ENCODE peak calls at places on chromosomes 12 and 14, in ten cellular contexts. F, G, R, D, U, E, O, P, B and J are unnamed samples. For H3K4me1, the result is how much of the 10 kb centered on the place peaks cover.

GRCh38 chr12:50164963-50165362 is 2.2 kb downstream of the CERS5 start:
- DNase-seq in F (no peak), G (no peak), R (no peak), D (no peak), U (no peak), E (no peak), O (no peak), P (no peak), B (no peak), J (no peak)

GRCh38 chr14:22689186-22689585 is 45.0 kb upstream of the OR6J1 start:
- DNase-seq in F (peak), G (no peak), R (no peak), D (no peak), U (peak), E (no peak), O (no peak), P (no peak), B (no peak), J (no peak)

GRCh38 chr14:75542585-75543091 is 20.4 kb downstream of the BATF start:
- DNase-seq in F (no peak), G (peak), R (peak), D (peak), U (no peak), E (peak), O (peak), P (peak), B (no peak), J (peak)

GRCh38 chr14:64465856-64466554 is 706 bp downstream of the AKAP5 start:
- DNase-seq in F (no peak), G (peak), R (no peak), D (no peak), U (peak), E (no peak), O (peak), P (no peak), B (peak), J (no peak)

GRCh38 chr14:32478027-32478426 is 148.9 kb downstream of the AKAP6 start:
- DNase-seq in F (no peak), G (no peak), R (no peak), D (no peak), U (no peak), E (no peak), O (no peak), P (no peak), B (no peak), J (no peak)

GRCh38 chr12:117063162-117063911 is 35.9 kb downstream of the TESC start:
- DNase-seq in F (no peak), G (no peak), R (no peak), D (peak), U (no peak), E (no peak), O (peak), P (no peak), B (no peak), J (no peak)

GRCh38 chr12:538731-539539 is 79.2 kb downstream of the B4GALNT3 start:
- DNase-seq in F (no peak), G (peak), R (no peak), D (no peak), U (peak), E (peak), O (peak), P (peak), B (no peak), J (peak)

GRCh38 chr12:68140576-68140975 is 19.0 kb downstream of the IFNG start:
- DNase-seq in F (no peak), G (no peak), R (no peak), D (no peak), U (no peak), E (no peak), O (no peak), P (no peak), B (no peak), J (no peak)

GRCh38 chr12:4584896-4585295 is 22.9 kb downstream of the DYRK4 start:
- DNase-seq in F (no peak), G (no peak), R (no peak), D (no peak), U (no peak), E (no peak), O (no peak), P (no peak), B (no peak), J (no peak)

GRCh38 chr12:124115496-124115895 is 142.5 kb downstream of the ZNF664 start:
- DNase-seq in F (no peak), G (no peak), R (no peak), D (no peak), U (no peak), E (no peak), O (no peak), P (no peak), B (no peak), J (no peak)

GRCh38 chr12:114680498-114681148 is 3.4 kb downstream of the TBX3 start:
- DNase-seq in F (no peak), G (no peak), R (no peak), D (no peak), U (no peak), E (no peak), O (no peak), P (no peak), B (no peak), J (no peak)
- H3K4me1 ChIP-seq in F (half or more), G (under half), R (under half), D (under half), U (under half), E (under half), O (under half), P (under half), B (under half), J (under half)

GRCh38 chr12:111344254-111344875 is 24.5 kb downstream of the PHETA1 start:
- DNase-seq in F (no peak), G (no peak), R (no peak), D (no peak), U (no peak), E (no peak), O (no peak), P (no peak), B (no peak), J (no peak)
- H3K4me1 ChIP-seq in F (under half), G (under half), R (under half), D (under half), U (under half), E (under half), O (under half), P (under half), B (under half), J (under half)

DNA sequence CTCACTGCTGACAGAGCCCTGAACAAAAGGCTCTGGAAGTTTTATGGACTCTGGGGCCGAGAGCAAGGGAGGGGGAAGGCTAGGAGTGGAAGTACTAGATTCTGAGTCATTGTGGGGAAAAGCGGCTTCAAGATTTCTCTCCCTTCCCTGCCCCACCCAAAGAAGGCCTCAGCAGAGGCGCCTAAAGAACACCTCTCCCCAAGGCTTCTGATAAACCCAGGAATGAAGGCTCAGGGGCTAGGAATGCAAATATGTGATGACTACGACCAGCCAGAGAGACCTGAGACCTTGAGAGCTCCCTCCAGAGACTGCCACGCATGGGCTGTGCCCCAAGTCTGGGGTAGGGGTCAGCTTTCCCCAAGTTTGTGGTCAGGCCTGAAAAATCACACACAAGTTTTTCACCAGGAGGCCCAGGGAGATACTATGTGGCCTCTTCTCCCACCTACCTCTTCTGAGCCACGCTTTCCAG is 130.7 kb upstream of the HIF1A start:
- DNase-seq in F (peak), G (no peak), R (no peak), D (no peak), U (peak), E (no peak), O (no peak), P (no peak), B (no peak), J (peak)
- H3K4me1 ChIP-seq in F (half or more), G (half or more), R (under half), D (under half), U (half or more), E (half or more), O (under half), P (under half), B (under half), J (under half)

DNA sequence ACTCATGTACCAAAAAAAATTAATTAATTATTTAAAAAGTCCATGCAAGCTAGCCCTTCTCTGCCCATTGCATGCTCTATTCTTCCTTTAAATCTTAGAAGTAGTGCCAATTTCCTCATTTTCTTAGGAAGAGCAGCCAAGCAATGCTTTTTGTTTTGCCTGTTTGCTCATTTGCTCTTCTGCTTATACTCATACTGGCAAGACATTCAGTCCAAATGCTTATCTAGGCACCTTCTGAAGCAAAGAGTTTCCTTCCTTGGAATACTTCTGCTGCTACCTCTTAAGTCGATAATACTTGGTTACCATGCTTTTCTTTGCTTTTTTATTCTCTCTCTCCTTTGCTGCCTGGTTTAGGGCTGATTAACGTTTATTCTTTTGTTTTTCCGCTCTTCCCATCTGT is 1318.3 kb downstream of the AACS start:
- DNase-seq in F (no peak), G (no peak), R (no peak), D (no peak), U (no peak), E (no peak), O (no peak), P (no peak), B (no peak), J (no peak)
- H3K4me1 ChIP-seq in F (under half), G (under half), R (under half), D (under half), U (under half), E (under half), O (under half), P (under half), B (under half), J (under half)

GRCh38 chr14:102828201-102828600 is 51.0 kb downstream of the TRAF3 start:
- DNase-seq in F (no peak), G (no peak), R (no peak), D (no peak), U (no peak), E (no peak), O (no peak), P (no peak), B (no peak), J (no peak)
- H3K4me1 ChIP-seq in F (under half), G (under half), R (under half), D (under half), U (under half), E (under half), O (under half), P (under half), B (under half), J (under half)

DNA sequence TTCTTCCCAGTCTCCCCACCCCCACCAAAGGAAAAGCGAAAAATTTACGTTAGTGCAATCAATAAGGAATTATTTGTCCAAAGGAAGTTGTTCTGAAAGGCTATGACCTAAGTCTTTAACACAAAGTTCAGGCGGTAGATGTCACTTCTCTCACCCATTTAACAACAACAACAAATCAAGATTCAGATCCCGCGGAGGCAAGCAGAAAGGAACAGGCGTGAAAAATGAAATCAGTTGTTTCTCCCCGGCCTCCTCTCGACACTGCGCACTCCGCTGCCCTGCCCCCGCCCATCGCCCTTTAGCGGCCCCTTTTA is 1.4 kb downstream of the DENND5B start:
- DNase-seq in F (no peak), G (no peak), R (no peak), D (no peak), U (no peak), E (no peak), O (peak), P (no peak), B (peak), J (no peak)
- H3K4me1 ChIP-seq in F (under half), G (under half), R (under half), D (under half), U (under half), E (under half), O (under half), P (under half), B (under half), J (under half)

DNA sequence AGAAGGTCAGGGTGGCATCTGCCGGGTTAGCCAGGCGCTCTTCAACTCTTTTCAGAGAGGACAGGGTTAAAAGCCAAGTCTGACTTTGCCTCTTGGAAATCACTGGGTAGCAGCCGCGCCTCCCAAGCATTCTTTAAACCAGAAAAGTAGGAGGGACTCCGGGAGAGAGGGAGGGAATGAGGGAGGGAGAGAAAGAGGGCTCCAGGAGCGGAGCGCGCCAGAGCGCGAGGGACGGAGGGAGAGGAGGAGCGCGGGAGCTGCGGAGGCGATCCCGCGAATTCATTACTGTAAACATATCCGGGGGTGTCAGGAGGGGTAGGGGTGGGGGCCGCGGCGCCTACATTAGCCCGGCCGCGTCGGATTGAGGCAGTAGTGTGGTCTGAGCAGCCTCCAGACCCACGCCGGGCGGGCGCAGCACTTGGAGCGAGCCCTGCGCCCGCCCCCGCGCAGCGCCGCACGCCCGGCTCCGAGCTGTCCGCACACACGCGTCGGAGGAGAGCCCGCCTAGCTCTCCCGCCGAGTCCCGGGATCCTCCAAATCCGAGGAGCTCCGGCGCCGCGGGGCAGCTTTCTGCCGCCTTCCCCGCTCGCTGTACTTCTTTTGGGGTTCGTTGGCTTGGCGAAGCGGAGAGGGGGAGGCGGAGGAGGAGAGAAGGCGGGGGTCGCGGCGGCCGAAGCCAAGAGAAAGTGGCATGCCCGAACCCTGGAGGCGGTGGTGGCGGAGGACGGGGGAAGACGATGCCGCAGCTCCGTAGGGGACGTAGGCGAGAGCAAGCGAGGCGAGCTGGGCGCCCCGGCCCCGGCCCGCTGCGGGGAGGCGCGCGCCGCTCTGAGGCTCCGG is 3.3 kb downstream of the FLRT2 start:
- DNase-seq in F (no peak), G (peak), R (peak), D (no peak), U (peak), E (peak), O (peak), P (peak), B (peak), J (peak)
- H3K4me1 ChIP-seq in F (under half), G (under half), R (half or more), D (under half), U (under half), E (under half), O (under half), P (under half), B (under half), J (under half)

DNA sequence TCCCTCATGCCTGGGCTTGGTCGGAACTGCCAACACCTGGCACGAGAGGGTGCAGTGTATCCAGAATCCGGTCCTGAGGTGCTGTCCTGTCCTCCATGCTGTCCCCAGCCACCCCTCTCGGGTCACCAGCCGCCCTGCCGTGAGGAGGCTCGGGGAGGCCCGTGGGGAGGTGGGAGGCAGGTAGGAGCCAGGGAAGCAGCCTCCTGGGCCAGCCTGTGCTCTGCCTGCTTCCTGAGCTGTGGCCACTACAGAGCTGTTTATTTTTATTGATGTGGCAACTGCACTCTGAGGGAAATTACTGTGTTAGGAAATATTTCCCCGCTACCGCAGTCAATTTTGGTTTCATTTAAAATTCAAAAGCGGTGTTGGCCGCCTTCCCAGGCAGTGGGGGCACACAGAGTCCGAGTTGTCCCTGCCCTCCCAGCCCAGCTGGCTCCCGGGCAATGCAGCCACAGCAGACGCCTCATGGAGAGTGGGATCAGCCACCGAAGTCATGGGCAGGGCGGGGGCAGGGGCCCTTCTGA is 18.3 kb downstream of the NOC4L start:
- DNase-seq in F (no peak), G (no peak), R (no peak), D (no peak), U (peak), E (peak), O (no peak), P (peak), B (no peak), J (peak)
- H3K4me1 ChIP-seq in F (under half), G (under half), R (under half), D (under half), U (under half), E (under half), O (under half), P (under half), B (under half), J (under half)